ENCODE peak calls at places on chromosomes 5 and 9, in four cellular contexts. B is K562, Y is HCT116, U is HepG2. X is an unnamed sample.

GRCh38 chr5:3027866-3028635 is 276.6 kb upstream of the IRX2 start:
- DNase-seq in B (no peak), Y (no peak), U (no peak), X (no peak)

GRCh38 chr5:96516631-96517071 is 83.6 kb upstream of the PCSK1 start:
- DNase-seq in B (no peak), Y (no peak), U (no peak), X (no peak)

GRCh38 chr9:113886471-113886870 is 10.4 kb downstream of the ZNF618 start:
- DNase-seq in B (no peak), Y (no peak), U (no peak), X (no peak)

GRCh38 chr9:124260769-124261603 is 3.2 kb downstream of the NEK6 start:
- DNase-seq in B (peak; percentile 33), Y (no peak), U (peak; percentile 61), X (no peak)

GRCh38 chr5:177264178-177264577 is 39.3 kb downstream of the RAB24 start:
- DNase-seq in B (no peak), Y (no peak), U (no peak), X (no peak)

GRCh38 chr5:72604111-72604792 is 97.0 kb upstream of the ZNF366 start:
- DNase-seq in B (no peak), Y (no peak), U (no peak), X (no peak)

GRCh38 chr5:33491941-33492340 is 51.2 kb downstream of the TARS1 start:
- DNase-seq in B (no peak), Y (no peak), U (peak; percentile 2), X (no peak)

GRCh38 chr5:58094031-58094430 is 365.9 kb downstream of the PLK2 start:
- DNase-seq in B (no peak), Y (no peak), U (no peak), X (peak; percentile 39)

GRCh38 chr9:78831726-78832125 is 534.8 kb downstream of the PSAT1 start:
- DNase-seq in B (no peak), Y (no peak), U (no peak), X (no peak)

GRCh38 chr9:125361837-125362531 is 100.4 kb downstream of the GAPVD1 start:
- DNase-seq in B (peak; percentile 59), Y (peak; percentile 10), U (no peak), X (no peak)

GRCh38 chr5:132094393-132095076 is 20.9 kb downstream of the CSF2 start:
- DNase-seq in B (no peak), Y (no peak), U (peak; percentile 25), X (peak; percentile 72)

GRCh38 chr5:40436535-40437237 is 243.0 kb upstream of the PTGER4 start:
- DNase-seq in B (no peak), Y (no peak), U (no peak), X (no peak)

GRCh38 chr5:134493461-134494055 is 31.9 kb upstream of the JADE2 start:
- DNase-seq in B (no peak), Y (no peak), U (no peak), X (no peak)

GRCh38 chr5:178453224-178453623 is 137.0 kb downstream of the COL23A1 start:
- DNase-seq in B (peak; percentile 67), Y (no peak), U (no peak), X (no peak)

GRCh38 chr5:143524338-143524929 is 120.9 kb upstream of the NR3C1 start:
- DNase-seq in B (no peak), Y (no peak), U (no peak), X (no peak)

GRCh38 chr5:96141749-96142148 is 180.1 kb upstream of the ELL2 start:
- DNase-seq in B (no peak), Y (no peak), U (peak; percentile 60), X (no peak)

GRCh38 chr9:108662090-108662875 is 193.5 kb downstream of the ACTL7B start:
- DNase-seq in B (no peak), Y (no peak), U (no peak), X (no peak)

GRCh38 chr9:114824130-114824529 is 18.3 kb upstream of the TNFSF15 start:
- DNase-seq in B (no peak), Y (no peak), U (no peak), X (no peak)

GRCh38 chr9:103444157-103444556 is 449.0 kb downstream of the CYLC2 start:
- DNase-seq in B (no peak), Y (no peak), U (no peak), X (no peak)

GRCh38 chr5:176741566-176742211 is 68.7 kb upstream of the UNC5A start:
- DNase-seq in B (no peak), Y (no peak), U (no peak), X (no peak)

GRCh38 chr5:168186289-168187074 is 105.0 kb upstream of the WWC1 start:
- DNase-seq in B (no peak), Y (no peak), U (no peak), X (no peak)

GRCh38 chr5:17172801-17173200 is 44.6 kb upstream of the BASP1 start:
- DNase-seq in B (no peak), Y (no peak), U (no peak), X (no peak)

GRCh38 chr5:112795944-112796678 is 58.4 kb downstream of the APC start:
- DNase-seq in B (peak; percentile 39), Y (no peak), U (peak; percentile 19), X (no peak)

GRCh38 chr9:99063522-99063921 is 41.4 kb upstream of the TGFBR1 start:
- DNase-seq in B (no peak), Y (no peak), U (peak; percentile 7), X (no peak)

GRCh38 chr9:19036611-19037010 is 3.6 kb upstream of the SAXO1 start:
- DNase-seq in B (no peak), Y (no peak), U (no peak), X (no peak)

GRCh38 chr5:102627311-102627710 is 127.8 kb upstream of the PAM start:
- DNase-seq in B (no peak), Y (no peak), U (no peak), X (no peak)

GRCh38 chr5:98902733-98903132 is 26.1 kb downstream of the CHD1 start:
- DNase-seq in B (no peak), Y (no peak), U (no peak), X (no peak)

GRCh38 chr5:87103616-87104287 is 163.9 kb upstream of the RASA1 start:
- DNase-seq in B (no peak), Y (no peak), U (no peak), X (no peak)

GRCh38 chr5:115816226-115817042 is at the start of gene CDO1:
- DNase-seq in B (no peak), Y (no peak), U (no peak), X (no peak)

GRCh38 chr9:114958021-114958846 is 27.8 kb upstream of the TNFSF8 start:
- DNase-seq in B (no peak), Y (no peak), U (no peak), X (no peak)

GRCh38 chr5:177154003-177154643 is 20.6 kb downstream of the NSD1 start:
- DNase-seq in B (no peak), Y (no peak), U (no peak), X (no peak)

GRCh38 chr9:130034570-130034969 is 8.4 kb downstream of the FNBP1 start:
- DNase-seq in B (no peak), Y (no peak), U (no peak), X (no peak)

GRCh38 chr9:82010711-82011110 is 22.1 kb downstream of the SPATA31D1 start:
- DNase-seq in B (no peak), Y (no peak), U (no peak), X (no peak)

GRCh38 chr5:10275460-10275859 is 25.4 kb downstream of the CCT5 start:
- DNase-seq in B (no peak), Y (no peak), U (no peak), X (no peak)

GRCh38 chr5:59587489-59588337 is 305.8 kb downstream of the PDE4D start:
- DNase-seq in B (no peak), Y (no peak), U (no peak), X (no peak)

GRCh38 chr9:128696923-128697707 is 5.2 kb upstream of the PKN3 start:
- DNase-seq in B (no peak), Y (no peak), U (no peak), X (no peak)

GRCh38 chr9:127066060-127066774 is 56.2 kb downstream of the ANGPTL2 start:
- DNase-seq in B (no peak), Y (no peak), U (no peak), X (no peak)
- TF ChIP-seq TCF7L2 in B (no peak), Y (no peak), U (no peak), X (no peak)

GRCh38 chr9:117464941-117465616 is 50.2 kb upstream of the ASTN2 start:
- DNase-seq in B (no peak), Y (no peak), U (no peak), X (no peak)
- TF ChIP-seq TCF7L2 in B (no peak), Y (no peak), U (no peak), X (no peak)

GRCh38 chr5:179953934-179954833 is 46.5 kb upstream of the TBC1D9B start:
- DNase-seq in B (no peak), Y (no peak), U (no peak), X (no peak)
- TF ChIP-seq TCF7L2 in B (no peak), Y (no peak), U (no peak), X (no peak)

GRCh38 chr9:36902063-36902735 is 131.9 kb downstream of the PAX5 start:
- DNase-seq in B (no peak), Y (no peak), U (no peak), X (no peak)

GRCh38 chr9:36900136-36900855 is 133.8 kb downstream of the PAX5 start:
- DNase-seq in B (peak; percentile 30), Y (no peak), U (no peak), X (no peak)

GRCh38 chr9:36902861-36903524 is 131.1 kb downstream of the PAX5 start:
- DNase-seq in B (no peak), Y (no peak), U (no peak), X (no peak)

GRCh38 chr9:36900856-36901220 is 133.2 kb downstream of the PAX5 start:
- DNase-seq in B (no peak), Y (no peak), U (no peak), X (no peak)

GRCh38 chr9:36901528-36901927 is 132.5 kb downstream of the PAX5 start:
- DNase-seq in B (no peak), Y (no peak), U (no peak), X (no peak)
- TF ChIP-seq TCF7L2 in B (no peak), Y (no peak), U (no peak), X (no peak)

GRCh38 chr5:142290574-142291299 is 34.1 kb downstream of the SPRY4 start:
- DNase-seq in B (no peak), Y (no peak), U (no peak), X (no peak)
- TF ChIP-seq TCF7L2 in B (no peak), Y (no peak), U (no peak), X (peak; percentile 47)